ENCODE peak calls at places on chromosome 1, in six cellular contexts. C, S, T, Q, B and O are unnamed samples.

GRCh38 chr1:107669996-107670395 is 295.0 kb downstream of the VAV3 start:
- DNase-seq in T (no peak), Q (no peak), S (peak; percentile 41), B (no peak), C (no peak), O (no peak)

GRCh38 chr1:196366817-196367495 is 241.3 kb downstream of the KCNT2 start:
- DNase-seq in B (no peak), Q (no peak), C (no peak), T (no peak), S (peak; percentile 8), O (no peak)

GRCh38 chr1:182829285-182829932 is 9.7 kb upstream of the DHX9 start:
- DNase-seq in T (no peak), C (no peak), S (no peak), B (no peak), Q (peak; percentile 31), O (no peak)

GRCh38 chr1:63691672-63692425 is 82.0 kb upstream of the ROR1 start:
- DNase-seq in T (peak; percentile 77), S (peak; percentile 96), B (peak; percentile 92), Q (peak; percentile 55), C (peak; percentile 68), O (peak; percentile 15)

GRCh38 chr1:65939636-65940035 is 146.9 kb downstream of the PDE4B start:
- DNase-seq in B (no peak), Q (no peak), S (peak; percentile 29), C (no peak), T (no peak), O (no peak)

GRCh38 chr1:28144203-28145135 is 32.0 kb downstream of the PTAFR start:
- DNase-seq in T (no peak), C (no peak), Q (no peak), B (no peak), S (peak; percentile 73), O (no peak)

GRCh38 chr1:182357913-182358312 is 33.7 kb downstream of the GLUL start:
- DNase-seq in Q (no peak), S (no peak), T (no peak), C (no peak), B (no peak), O (no peak)

GRCh38 chr1:31783846-31784245 is 19.7 kb upstream of the ADGRB2 start:
- DNase-seq in B (no peak), S (no peak), T (no peak), C (no peak), Q (no peak), O (no peak)

GRCh38 chr1:155309423-155310021 is 856 bp downstream of the FDPS start:
- DNase-seq in S (no peak), Q (peak; percentile 18), T (no peak), B (no peak), C (no peak), O (no peak)

GRCh38 chr1:223301346-223301745 is 62.6 kb downstream of the SUSD4 start:
- DNase-seq in T (no peak), B (no peak), C (no peak), S (no peak), Q (no peak), O (no peak)

GRCh38 chr1:53653631-53654030 is 85.3 kb downstream of the GLIS1 start:
- DNase-seq in C (no peak), S (no peak), T (no peak), B (no peak), Q (no peak), O (no peak)

GRCh38 chr1:161420763-161421455 is 53.2 kb upstream of the CFAP126 start:
- DNase-seq in S (no peak), B (peak; percentile 84), Q (no peak), C (no peak), T (no peak), O (no peak)

GRCh38 chr1:29264773-29265389 is 28.6 kb downstream of the PTPRU start:
- DNase-seq in T (no peak), S (peak; percentile 77), C (no peak), B (no peak), Q (no peak), O (no peak)

GRCh38 chr1:225908773-225909172 is 15.3 kb downstream of the PYCR2 start:
- DNase-seq in T (no peak), B (no peak), S (no peak), C (no peak), Q (no peak), O (no peak)

GRCh38 chr1:60904079-60904852 is 178.1 kb upstream of the NFIA start:
- DNase-seq in B (no peak), T (peak; percentile 66), C (no peak), Q (no peak), S (peak; percentile 76), O (no peak)

GRCh38 chr1:52641307-52641706 is 8.3 kb downstream of the SHISAL2A start:
- DNase-seq in B (no peak), T (no peak), Q (peak; percentile 66), C (no peak), S (no peak), O (no peak)

GRCh38 chr1:2356911-2357845 is 34.2 kb downstream of the MORN1 start:
- DNase-seq in C (no peak), T (no peak), S (no peak), B (no peak), Q (no peak), O (no peak)

GRCh38 chr1:208034135-208034534 is 123.2 kb upstream of the CD34 start:
- DNase-seq in B (no peak), S (no peak), C (no peak), Q (no peak), T (no peak), O (no peak)

GRCh38 chr1:110340207-110340468 is 961 bp downstream of the RBM15 start:
- DNase-seq in B (no peak), T (no peak), Q (no peak), C (no peak), S (no peak), O (no peak)